ENCODE peak calls at places on chromosomes 4 and X, in ten cellular contexts. D, N, E, X, V, P, Y, K, S and U are unnamed samples.
A peak's percentile ranks its signal among the peaks of the same experiment; 100 is the strongest.

GRCh38 chr4:4984186-4984585 is 35.1 kb downstream of the CYTL1 start:
- DNase-seq in N (no peak), V (no peak), Y (no peak), P (no peak), X (no peak), K (no peak), D (no peak), S (no peak), E (no peak), U (no peak)

GRCh38 chrX:153871451-153871850 is 14.5 kb downstream of the L1CAM start:
- DNase-seq in D (no peak), E (peak; percentile 63), N (peak; percentile 65), P (no peak), X (no peak), V (no peak), K (peak; percentile 51), S (no peak), Y (no peak), U (no peak)

GRCh38 chrX:112889400-112889799 is 48.8 kb upstream of the AMOT start:
- DNase-seq in X (no peak), S (no peak), Y (no peak), K (no peak), E (no peak), N (no peak), D (no peak), V (no peak), P (no peak), U (no peak)

GRCh38 chr4:101279377-101279871 is 67.9 kb downstream of the PPP3CA start:
- DNase-seq in V (no peak), D (peak; percentile 36), S (no peak), E (no peak), X (peak; percentile 97), P (no peak), K (no peak), Y (peak; percentile 14), N (peak; percentile 17), U (peak; percentile 96)

GRCh38 chr4:174474457-174475075 is 47.7 kb downstream of the HPGD start:
- DNase-seq in N (no peak), K (no peak), D (no peak), P (no peak), S (peak; percentile 39), E (peak; percentile 13), X (no peak), Y (no peak), V (no peak), U (peak; percentile 2)

GRCh38 chrX:24391362-24391761 is 30.9 kb downstream of the SUPT20HL1 start:
- DNase-seq in K (no peak), V (no peak), Y (no peak), N (no peak), E (no peak), D (no peak), X (no peak), S (no peak), P (no peak), U (no peak)

GRCh38 chrX:133985164-133986007 is at the start of gene GPC3:
- DNase-seq in N (peak; percentile 86), E (peak; percentile 87), D (peak; percentile 15), V (peak; percentile 39), K (peak; percentile 73), S (peak; percentile 60), P (peak; percentile 53), Y (peak; percentile 31), X (peak; percentile 0), U (peak; percentile 64)

GRCh38 chrX:7117587-7117986 is 29.9 kb upstream of the STS start:
- DNase-seq in E (no peak), X (no peak), P (no peak), N (no peak), S (no peak), Y (no peak), V (no peak), D (no peak), K (no peak), U (no peak)

GRCh38 chrX:72305286-72306084 is at the start of gene CITED1:
- DNase-seq in D (no peak), K (no peak), X (no peak), Y (no peak), P (no peak), N (peak; percentile 65), S (peak; percentile 26), V (no peak), E (peak; percentile 54), U (peak; percentile 13)

GRCh38 chr4:90958256-90958895 is 831.2 kb downstream of the CCSER1 start:
- DNase-seq in K (no peak), N (no peak), S (no peak), V (no peak), P (no peak), D (no peak), Y (no peak), X (peak; percentile 69), E (no peak), U (peak; percentile 1)

GRCh38 chr4:110617095-110617494 is 5.8 kb downstream of the PITX2 start:
- DNase-seq in N (no peak), V (no peak), E (no peak), Y (no peak), X (no peak), P (no peak), S (no peak), K (no peak), D (no peak), U (no peak)

GRCh38 chrX:104864296-104864695 is 298.3 kb downstream of the IL1RAPL2 start:
- DNase-seq in D (no peak), P (no peak), N (no peak), S (no peak), K (no peak), V (no peak), E (no peak), X (no peak), Y (no peak), U (no peak)

GRCh38 chr4:86942185-86942666 is 7.4 kb downstream of the AFF1 start:
- DNase-seq in K (no peak), V (no peak), E (no peak), D (no peak), S (no peak), P (no peak), Y (no peak), X (peak; percentile 85), N (no peak), U (no peak)

GRCh38 chr4:125736057-125736456 is 421.3 kb downstream of the FAT4 start:
- DNase-seq in P (no peak), V (no peak), E (no peak), Y (no peak), N (peak; percentile 4), D (no peak), K (no peak), X (peak; percentile 52), S (no peak), U (peak; percentile 61)

GRCh38 chr4:26782168-26782829 is 78.3 kb upstream of the STIM2 start:
- DNase-seq in D (no peak), P (no peak), V (no peak), K (no peak), E (no peak), Y (no peak), X (no peak), S (no peak), N (peak; percentile 33), U (no peak)

GRCh38 chrX:129793604-129794191 is 13.9 kb downstream of the SASH3 start:
- DNase-seq in P (no peak), X (no peak), V (no peak), N (no peak), K (peak; percentile 75), Y (no peak), D (no peak), E (no peak), S (no peak), U (no peak)

DNA sequence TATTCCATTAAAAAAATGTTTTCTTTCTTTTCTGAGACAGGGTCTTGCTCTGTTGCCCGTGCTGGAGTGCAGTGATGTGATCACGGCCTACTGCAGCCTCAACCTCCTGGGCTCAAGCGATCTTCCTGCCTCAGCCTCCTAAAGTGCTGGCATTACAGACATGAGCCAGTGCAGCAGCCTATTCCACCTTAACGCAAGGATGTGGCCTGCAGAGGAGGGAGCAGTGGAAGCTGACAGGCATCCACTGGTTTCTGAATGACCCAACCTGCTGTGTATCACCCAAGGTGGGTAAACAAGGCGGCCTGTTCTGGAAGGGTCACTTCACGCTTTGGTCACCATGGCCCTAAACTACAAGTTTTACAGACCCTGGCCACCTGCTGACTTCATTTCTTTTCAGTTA is 60.8 kb downstream of the ACOX3 start:
- DNase-seq in E (no peak), P (no peak), D (peak; percentile 8), V (no peak), K (no peak), X (no peak), N (no peak), Y (no peak), S (no peak), U (no peak)
- TF ChIP-seq CTCF in E (no peak), P (no peak), D (no peak), V (no peak), K (no peak), X (no peak), N (no peak), Y (no peak), S (no peak), U (no peak)

GRCh38 chr4:128675083-128675482 is 134.4 kb upstream of the JADE1 start:
- DNase-seq in X (no peak), P (no peak), E (no peak), Y (no peak), N (no peak), S (no peak), K (no peak), V (no peak), D (no peak), U (no peak)
- H3K4me3 ChIP-seq in X (no peak overlapping the region), P (no peak overlapping the region), E (no peak overlapping the region), Y (no peak overlapping the region), N (no peak overlapping the region), S (no peak overlapping the region), K (no peak overlapping the region), V (no peak overlapping the region), D (no peak overlapping the region), U (no peak overlapping the region)

DNA sequence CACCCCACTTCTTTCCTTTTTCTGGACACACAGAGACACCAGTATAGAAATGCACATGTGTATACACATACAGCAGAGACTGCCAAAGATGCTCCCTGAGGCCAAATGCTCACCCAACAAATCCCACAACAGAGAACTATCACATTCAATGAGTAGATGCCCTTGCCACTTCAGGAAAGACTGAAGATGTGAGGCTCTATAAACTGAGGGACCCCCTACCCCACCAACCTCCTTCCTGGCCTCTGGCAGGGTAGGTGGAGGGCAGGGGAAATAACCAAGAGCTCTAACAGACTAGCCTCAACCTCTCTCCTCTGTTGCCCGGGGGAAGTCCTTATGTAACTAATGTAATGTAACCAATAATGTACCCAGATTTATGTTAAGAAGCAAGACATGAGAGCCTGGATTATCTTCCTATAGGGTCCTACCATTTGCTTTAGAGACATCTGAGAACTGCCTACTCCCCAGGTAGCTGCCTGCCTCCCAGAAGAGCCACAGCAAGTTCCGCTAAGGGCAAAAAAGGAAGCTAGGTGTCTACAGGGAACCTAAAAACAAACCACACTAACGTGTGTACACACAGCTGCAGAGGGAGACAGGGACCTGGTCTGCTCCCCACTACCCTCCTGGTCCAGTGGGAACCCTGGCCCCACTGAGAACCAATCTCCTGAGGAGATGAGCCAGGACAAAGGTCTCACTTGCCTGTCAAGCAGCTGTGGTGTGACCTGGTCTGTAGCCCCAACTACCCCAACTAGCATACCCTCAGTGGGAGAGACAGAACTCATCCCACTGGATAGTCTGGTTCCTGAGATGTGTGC is 17.8 kb downstream of the OTUD5 start:
- DNase-seq in Y (no peak), K (no peak), N (no peak), E (no peak), V (no peak), S (no peak), X (no peak), D (no peak), P (no peak), U (no peak)
- H3K4me1 ChIP-seq in Y (peaks cover 19% of the 10 kb centered on the region), K (peaks cover 27% of the 10 kb centered on the region), N (no peaks in the 10 kb centered on the region), E (no peaks in the 10 kb centered on the region), V (no peaks in the 10 kb centered on the region), S (no peaks in the 10 kb centered on the region), X (no peaks in the 10 kb centered on the region), D (peaks cover 42% of the 10 kb centered on the region), P (no peaks in the 10 kb centered on the region), U (no peaks in the 10 kb centered on the region)

GRCh38 chr4:602559-602942 is 22.8 kb upstream of the PDE6B start:
- DNase-seq in X (no peak), N (peak; percentile 79), D (no peak), E (peak; percentile 88), K (peak; percentile 64), S (peak; percentile 89), V (peak; percentile 69), Y (peak; percentile 62), P (peak; percentile 68), U (peak; percentile 46)
- TF ChIP-seq CTCF in X (no peak), N (peak; percentile 47), D (peak; percentile 29), E (peak; percentile 88), K (peak; percentile 63), S (peak; percentile 61), V (peak; percentile 10), Y (no peak), P (peak; percentile 34), U (peak; percentile 75)